ENCODE peak calls at places on chromosomes 11 and 22, in five cellular contexts. G is activated CD4-positive, alpha-beta T cell treated with anti-CD3 and anti-CD28 coated beads for 48 hours; X is NCI-H446; I is activated T-helper 9 cell treated with anti-CD3 and anti-CD28 coated beads, Interleukin-2, amount 50 U/mL, for 16 hours; J is RWPE1. U is an unnamed sample.

GRCh38 chr11:23124996-23125395 is 264.7 kb upstream of the CCDC179 start:
- DNase-seq in J (no peak), I (no peak), G (no peak), X (no peak), U (no peak)

GRCh38 chr11:10181811-10182210 is 112.2 kb downstream of the SBF2 start:
- DNase-seq in J (peak), I (no peak), G (no peak), X (no peak), U (no peak)

GRCh38 chr11:57426754-57427691 is at the start of gene SLC43A3:
- DNase-seq in X (peak), G (peak), J (peak), I (peak), U (peak)

GRCh38 chr11:69153661-69154060 is 2.1 kb upstream of the SMIM38 start:
- DNase-seq in G (no peak), J (no peak), X (no peak), I (no peak), U (no peak)

GRCh38 chr11:120780239-120780638 is 243.7 kb upstream of the TBCEL start:
- DNase-seq in J (no peak), G (no peak), X (no peak), I (no peak), U (no peak)

GRCh38 chr11:75547617-75548054 is 14.4 kb upstream of the SERPINH1 start:
- DNase-seq in J (peak), I (no peak), G (peak), X (peak), U (no peak)

GRCh38 chr22:43440556-43440955 is 28.7 kb downstream of the MPPED1 start:
- DNase-seq in X (no peak), G (no peak), J (no peak), I (no peak), U (no peak)

GRCh38 chr11:3855808-3856491 is 486 bp downstream of the STIM1 start:
- DNase-seq in I (no peak), G (peak), X (no peak), J (no peak), U (no peak)

GRCh38 chr11:434496-434895 is 7.3 kb downstream of the ANO9 start:
- DNase-seq in X (no peak), I (no peak), J (no peak), G (no peak), U (no peak)

GRCh38 chr11:131203041-131203440 is 167.4 kb upstream of the NTM start:
- DNase-seq in J (no peak), I (no peak), X (no peak), G (no peak), U (no peak)

GRCh38 chr11:17412488-17413180 is 24.2 kb upstream of the KCNJ11 start:
- DNase-seq in G (no peak), J (no peak), X (no peak), I (no peak), U (no peak)

GRCh38 chr22:31139866-31140716 is at the start of gene PLA2G3:
- DNase-seq in X (peak), J (no peak), I (no peak), G (no peak), U (no peak)

GRCh38 chr11:119155733-119156492 is 7.1 kb downstream of the ABCG4 start:
- DNase-seq in X (no peak), J (peak), G (no peak), I (no peak), U (no peak)

GRCh38 chr22:30422481-30423295 is 2.9 kb upstream of the MTFP1 start:
- DNase-seq in J (peak), X (peak), G (peak), I (no peak), U (peak)

GRCh38 chr22:46622081-46622521 is 1.9 kb downstream of the GRAMD4 start:
- DNase-seq in G (no peak), X (no peak), J (no peak), I (no peak), U (no peak)

GRCh38 chr11:1073261-1073724 is 1.4 kb upstream of the MUC2 start:
- DNase-seq in X (no peak), J (peak), G (no peak), I (no peak), U (no peak)

GRCh38 chr11:93747122-93747521 is 5.7 kb downstream of the C11orf54 start:
- DNase-seq in I (no peak), X (no peak), J (no peak), G (no peak), U (no peak)

GRCh38 chr11:13009921-13010736 is 1.0 kb downstream of the RASSF10 start:
- DNase-seq in X (no peak), J (peak), I (no peak), G (peak), U (no peak)

GRCh38 chr11:121669422-121669821 is 216.7 kb upstream of the SORL1-AS1 start:
- DNase-seq in J (no peak), G (no peak), X (no peak), I (no peak), U (no peak)

U was measured in stimulated activated CD4-positive, alpha-beta T cell treated with anti-CD3 and anti-CD28 coated beads, Interleukin-2, amount 100 ng/mL, for 4 hours.